ENCODE peak calls at places on chromosomes 1 and 21, in four cellular contexts. T is IMR-90, U is H9, R is neuronal stem cell. M is an unnamed sample.

GRCh38 chr1:65434255-65434654 is 13.8 kb downstream of the LEPR start:
- DNase-seq in T (no peak), U (no peak), R (no peak), M (no peak)

GRCh38 chr1:245718951-245719350 is 564.2 kb downstream of the KIF26B start:
- DNase-seq in U (no peak), R (no peak), T (no peak), M (no peak)

GRCh38 chr21:31888936-31889371 is 16.1 kb downstream of the HUNK start:
- DNase-seq in T (no peak), U (no peak), R (no peak), M (no peak)

GRCh38 chr1:201999625-202000238 is 10.7 kb upstream of the ELF3 start:
- DNase-seq in T (peak), U (peak), R (no peak), M (peak)

GRCh38 chr1:181134543-181135461 is 46.3 kb downstream of the IER5 start:
- DNase-seq in U (no peak), R (no peak), T (peak), M (peak)

GRCh38 chr1:24206516-24207394 is 19.7 kb upstream of the IFNLR1 start:
- DNase-seq in T (no peak), R (no peak), U (no peak), M (no peak)

GRCh38 chr1:228154685-228155571 is 5.2 kb downstream of the GJC2 start:
- DNase-seq in U (no peak), R (no peak), T (no peak), M (no peak)

GRCh38 chr1:149849947-149850360 is 49.4 kb upstream of the BOLA1 start:
- DNase-seq in T (no peak), R (no peak), U (no peak), M (peak)

GRCh38 chr1:181763736-181764135 is 280.4 kb downstream of the CACNA1E start:
- DNase-seq in U (no peak), R (no peak), T (no peak), M (no peak)

GRCh38 chr1:55056632-55056992 is 17.3 kb downstream of the PCSK9 start:
- DNase-seq in R (no peak), U (peak), T (no peak), M (no peak)

GRCh38 chr1:41044197-41044596 is 22.7 kb upstream of the SLFNL1 start:
- DNase-seq in T (no peak), U (no peak), R (no peak), M (no peak)

GRCh38 chr21:32004281-32004680 is 131.5 kb downstream of the HUNK start:
- DNase-seq in U (no peak), T (no peak), R (no peak), M (no peak)

GRCh38 chr21:32456497-32456918 is 44.0 kb downstream of the EVA1C start:
- DNase-seq in U (no peak), T (peak), R (no peak), M (no peak)

GRCh38 chr1:25066253-25066652 is 136.2 kb upstream of the RUNX3 start:
- DNase-seq in U (no peak), R (no peak), T (no peak), M (no peak)

GRCh38 chr1:6614019-6614952 is 755 bp downstream of the PHF13 start:
- DNase-seq in U (no peak), R (no peak), T (peak), M (peak)

GRCh38 chr1:241503444-241503843 is 16.1 kb downstream of the FH start:
- DNase-seq in U (no peak), T (no peak), R (no peak), M (no peak)

GRCh38 chr1:241645199-241645598 is 5.0 kb upstream of the CHML start:
- DNase-seq in R (no peak), T (no peak), U (no peak), M (no peak)

GRCh38 chr1:236345728-236346127 is 48.4 kb upstream of the EDARADD start:
- DNase-seq in T (no peak), R (no peak), U (peak), M (no peak)

GRCh38 chr21:46205766-46206162 is 21.5 kb upstream of the SPATC1L start:
- DNase-seq in U (no peak), R (no peak), T (no peak), M (no peak)

GRCh38 chr1:212110617-212111016 is 75.1 kb downstream of the DTL start:
- DNase-seq in R (no peak), U (no peak), T (peak), M (no peak)

GRCh38 chr1:43348343-43348808 is 10.4 kb upstream of the CDC20 start:
- DNase-seq in R (no peak), U (no peak), T (no peak), M (no peak)

GRCh38 chr1:12525311-12526181 is 92.5 kb downstream of the DHRS3 start:
- DNase-seq in T (no peak), R (no peak), U (no peak), M (no peak)

GRCh38 chr1:54685335-54685905 is 30.2 kb upstream of the TTC4 start:
- DNase-seq in R (no peak), U (no peak), T (no peak), M (no peak)

GRCh38 chr1:71083271-71083670 is 2.4 kb upstream of the ZRANB2 start:
- DNase-seq in R (no peak), T (no peak), U (no peak), M (peak)

GRCh38 chr1:56535949-56536348 is 43.4 kb downstream of the PLPP3 start:
- DNase-seq in R (no peak), U (no peak), T (no peak), M (no peak)

GRCh38 chr21:41929248-41929647 is 24.6 kb downstream of the C2CD2 start:
- DNase-seq in U (no peak), R (no peak), T (no peak), M (no peak)

GRCh38 chr1:35577071-35577998 is 4.2 kb downstream of the TFAP2E start:
- DNase-seq in U (peak), R (no peak), T (no peak), M (peak)

GRCh38 chr21:26116456-26117011 is 54.0 kb downstream of the APP start:
- DNase-seq in T (peak), R (no peak), U (no peak), M (no peak)

GRCh38 chr1:2427976-2428375 is 15.6 kb upstream of the PEX10 start:
- DNase-seq in T (no peak), R (no peak), U (no peak), M (no peak)

GRCh38 chr1:182602945-182603645 is 1.1 kb downstream of the RGS16 start:
- DNase-seq in R (no peak), U (no peak), T (no peak), M (no peak)

GRCh38 chr1:20640183-20640597 is 6.9 kb downstream of the PINK1 start:
- DNase-seq in R (peak), U (peak), T (peak), M (peak)

GRCh38 chr1:201769072-201769471 is 59.9 kb upstream of the IPO9 start:
- DNase-seq in U (no peak), T (no peak), R (no peak), M (no peak)

GRCh38 chr1:220696226-220696862 is 6.2 kb downstream of the C1orf115 start:
- DNase-seq in T (no peak), U (no peak), R (no peak), M (no peak)

GRCh38 chr1:181073638-181074037 is 14.9 kb upstream of the IER5 start:
- DNase-seq in R (no peak), U (no peak), T (peak), M (peak)

GRCh38 chr1:89952021-89952995 is 42.6 kb upstream of the ZNF326 start:
- DNase-seq in T (peak), U (no peak), R (no peak), M (peak)

GRCh38 chr21:36422279-36423098 is 37.3 kb downstream of the CHAF1B start:
- DNase-seq in U (peak), R (peak), T (peak), M (peak)

GRCh38 chr1:156994277-156994676 is 51.3 kb downstream of the ARHGEF11 start:
- DNase-seq in U (no peak), R (no peak), T (no peak), M (no peak)

GRCh38 chr1:157252473-157252872 is 114.3 kb upstream of the ETV3 start:
- DNase-seq in U (no peak), R (no peak), T (no peak), M (no peak)

GRCh38 chr1:16088351-16088911 is 15.0 kb upstream of the FAM131C start:
- DNase-seq in U (no peak), R (no peak), T (no peak), M (no peak)

GRCh38 chr1:44806704-44807363 is at the start of gene DYNLT4:
- DNase-seq in T (no peak), U (no peak), R (no peak), M (no peak)
- H3K4ac ChIP-seq in T (peak), U (peak), R (peak), M (peak)

GRCh38 chr1:116487016-116487415 is 83.8 kb downstream of the CD58 start:
- DNase-seq in U (no peak), R (no peak), T (no peak), M (no peak)

GRCh38 chr1:116485071-116485735 is 85.6 kb downstream of the CD58 start:
- DNase-seq in R (peak), U (peak), T (peak), M (peak)

GRCh38 chr1:116486424-116486823 is 84.4 kb downstream of the CD58 start:
- DNase-seq in R (no peak), T (peak), U (no peak), M (peak)

GRCh38 chr1:116487583-116487982 is 83.2 kb downstream of the CD58 start:
- DNase-seq in T (no peak), U (no peak), R (no peak), M (no peak)

GRCh38 chr1:116485976-116486375 is 84.8 kb downstream of the CD58 start:
- DNase-seq in T (peak), U (no peak), R (no peak), M (peak)
- H3K4ac ChIP-seq in T (no peak), U (no peak), R (no peak), M (no peak)

GRCh38 chr1:32393136-32393535 is 1.1 kb downstream of the BSDC1 start:
- DNase-seq in R (no peak), T (peak), U (no peak), M (no peak)

GRCh38 chr1:32392358-32392757 is 1.9 kb downstream of the BSDC1 start:
- DNase-seq in U (no peak), T (no peak), R (no peak), M (no peak)

GRCh38 chr1:32394141-32394889 is at the start of gene BSDC1:
- DNase-seq in U (peak), R (peak), T (peak), M (peak)

GRCh38 chr1:32394890-32395415 is 712 bp upstream of the BSDC1 start:
- DNase-seq in U (no peak), R (no peak), T (peak), M (no peak)

DNA sequence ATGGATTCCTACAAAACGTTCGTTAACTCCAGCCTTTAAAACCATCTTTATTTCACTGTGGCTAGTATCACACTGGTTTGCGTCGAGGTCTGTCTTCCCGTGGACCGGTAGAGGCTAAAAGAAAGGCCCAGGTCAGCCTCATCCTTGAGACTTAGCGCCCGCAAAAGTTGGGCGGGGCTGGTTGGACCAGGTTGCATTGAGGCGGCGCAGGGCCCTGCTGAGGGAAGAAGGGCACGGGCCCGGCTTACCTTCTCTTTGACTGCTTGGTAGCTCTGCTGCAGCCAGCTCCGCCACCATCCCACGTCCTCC is 455 bp downstream of the BSDC1 start:
- DNase-seq in T (no peak), R (no peak), U (peak), M (no peak)
- H3K4ac ChIP-seq in T (peak), R (no peak), U (no peak), M (no peak)

DNA sequence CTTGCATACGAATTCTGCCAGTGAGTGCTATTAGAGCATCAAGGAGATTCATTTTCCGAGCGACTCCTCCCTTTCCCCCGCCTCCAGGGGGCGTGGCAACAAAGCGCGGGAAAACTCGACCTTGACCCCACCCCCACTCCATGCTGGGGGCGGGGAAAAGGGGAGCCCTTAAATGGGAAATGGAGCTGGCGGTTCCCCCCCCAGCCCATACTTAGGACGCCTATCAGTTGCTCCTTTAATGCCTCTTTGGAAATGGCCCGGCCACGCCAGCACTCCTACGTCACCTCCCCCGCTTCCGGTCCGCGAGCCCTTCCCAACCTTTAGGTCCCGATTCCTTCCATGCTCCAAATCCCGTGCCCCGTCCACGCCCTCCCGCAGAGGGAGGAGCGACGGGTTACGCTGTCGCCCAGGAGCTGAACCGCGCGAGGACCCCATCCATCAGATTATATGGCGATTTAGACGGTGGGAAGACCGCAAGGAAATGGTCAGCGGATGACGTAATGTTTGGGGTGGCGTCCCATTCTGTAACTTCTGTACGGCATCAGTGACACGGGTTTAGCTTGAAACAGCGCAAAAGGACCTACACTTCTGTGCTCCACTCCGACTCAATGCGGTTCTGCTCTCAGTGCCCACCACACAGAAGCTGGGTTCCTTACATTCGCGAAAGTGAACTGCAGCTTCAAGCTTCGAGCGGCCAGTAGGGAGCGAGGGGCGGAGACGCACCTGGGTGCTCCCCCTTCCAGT is 702 bp upstream of the ZNF687 start:
- DNase-seq in U (peak), T (peak), R (peak), M (peak)
- H3K4ac ChIP-seq in U (no peak), T (peak), R (peak), M (peak)

GRCh38 chr1:223834660-223835263 is 11.0 kb downstream of the TP53BP2 start:
- DNase-seq in T (peak), R (no peak), U (no peak), M (peak)
- H3K4ac ChIP-seq in T (peak), R (no peak), U (no peak), M (no peak)

M was measured in mesenchymal stem cell.